ENCODE peak calls at places on chromosomes 12 and 14, in five cellular contexts. One of them, this sample, is unnamed.

GRCh38 chr14:65095633-65096205 is 6.6 kb downstream of the MAX start:
- DNase-seq in ovary: peak; percentile 59
- DNase-seq in sigmoid colon: peak; percentile 91
- DNase-seq in suprapubic skin: no peak
- DNase-seq in transverse colon: peak; percentile 56
- DNase-seq in this sample: no peak

GRCh38 chr12:13992585-13992984 is 11.2 kb upstream of the GRIN2B start:
- DNase-seq in sigmoid colon: no peak
- DNase-seq in ovary: no peak
- DNase-seq in transverse colon: no peak
- DNase-seq in suprapubic skin: no peak
- DNase-seq in this sample: no peak

GRCh38 chr14:97056086-97056485 is 258.9 kb downstream of the VRK1 start:
- DNase-seq in transverse colon: no peak
- DNase-seq in suprapubic skin: no peak
- DNase-seq in sigmoid colon: no peak
- DNase-seq in ovary: no peak
- DNase-seq in this sample: no peak

GRCh38 chr12:26047401-26048226 is 77.2 kb downstream of the BHLHE41 start:
- DNase-seq in transverse colon: no peak
- DNase-seq in suprapubic skin: no peak
- DNase-seq in sigmoid colon: no peak
- DNase-seq in ovary: no peak
- DNase-seq in this sample: no peak

GRCh38 chr12:116962197-116962596 is 51.4 kb downstream of the FBXW8 start:
- DNase-seq in transverse colon: no peak
- DNase-seq in ovary: no peak
- DNase-seq in suprapubic skin: no peak
- DNase-seq in sigmoid colon: no peak
- DNase-seq in this sample: no peak

GRCh38 chr14:73250781-73251500 is 13.6 kb downstream of the PAPLN start:
- DNase-seq in transverse colon: no peak
- DNase-seq in suprapubic skin: no peak
- DNase-seq in sigmoid colon: no peak
- DNase-seq in ovary: no peak
- DNase-seq in this sample: no peak

GRCh38 chr12:19778111-19778688 is 338.9 kb downstream of the AEBP2 start:
- DNase-seq in transverse colon: no peak
- DNase-seq in suprapubic skin: no peak
- DNase-seq in sigmoid colon: no peak
- DNase-seq in ovary: no peak
- DNase-seq in this sample: no peak

GRCh38 chr14:61033024-61033423 is 52.0 kb downstream of the SLC38A6 start:
- DNase-seq in transverse colon: no peak
- DNase-seq in ovary: no peak
- DNase-seq in suprapubic skin: no peak
- DNase-seq in sigmoid colon: no peak
- DNase-seq in this sample: no peak

GRCh38 chr12:106632797-106633450 is 50.1 kb downstream of the RFX4 start:
- DNase-seq in ovary: no peak
- DNase-seq in suprapubic skin: no peak
- DNase-seq in transverse colon: no peak
- DNase-seq in sigmoid colon: no peak
- DNase-seq in this sample: no peak

GRCh38 chr14:52663850-52664249 is 31.5 kb downstream of the ERO1A start:
- DNase-seq in sigmoid colon: no peak
- DNase-seq in transverse colon: no peak
- DNase-seq in suprapubic skin: no peak
- DNase-seq in ovary: no peak
- DNase-seq in this sample: no peak

GRCh38 chr12:131444220-131445164 is 266.4 kb upstream of the SFSWAP start:
- DNase-seq in sigmoid colon: no peak
- DNase-seq in ovary: no peak
- DNase-seq in suprapubic skin: peak; percentile 73
- DNase-seq in transverse colon: no peak
- DNase-seq in this sample: no peak

GRCh38 chr12:45234134-45234865 is 18.4 kb downstream of the ANO6 start:
- DNase-seq in sigmoid colon: peak; percentile 71
- DNase-seq in transverse colon: no peak
- DNase-seq in suprapubic skin: no peak
- DNase-seq in ovary: peak; percentile 39
- DNase-seq in this sample: peak; percentile 93

GRCh38 chr14:71985538-71986234 is 53.5 kb downstream of the RGS6 start:
- DNase-seq in sigmoid colon: no peak
- DNase-seq in transverse colon: no peak
- DNase-seq in ovary: no peak
- DNase-seq in suprapubic skin: no peak
- DNase-seq in this sample: peak; percentile 53

GRCh38 chr14:58560208-58560607 is 77.6 kb upstream of the DACT1 start:
- DNase-seq in ovary: no peak
- DNase-seq in suprapubic skin: no peak
- DNase-seq in transverse colon: no peak
- DNase-seq in sigmoid colon: no peak
- DNase-seq in this sample: no peak

GRCh38 chr12:87848248-87848868 is 180.8 kb downstream of the C12orf50 start:
- DNase-seq in suprapubic skin: no peak
- DNase-seq in sigmoid colon: no peak
- DNase-seq in transverse colon: no peak
- DNase-seq in ovary: no peak
- DNase-seq in this sample: no peak

GRCh38 chr12:73057428-73057827 is 785.3 kb downstream of the TRHDE start:
- DNase-seq in suprapubic skin: no peak
- DNase-seq in ovary: no peak
- DNase-seq in sigmoid colon: no peak
- DNase-seq in transverse colon: no peak
- DNase-seq in this sample: no peak

GRCh38 chr12:115341442-115341841 is 657.5 kb upstream of the TBX3 start:
- DNase-seq in sigmoid colon: peak; percentile 95
- DNase-seq in transverse colon: peak; percentile 59
- DNase-seq in suprapubic skin: peak; percentile 91
- DNase-seq in ovary: peak; percentile 66
- DNase-seq in this sample: peak; percentile 92

GRCh38 chr12:102480401-102480800 is at the start of gene IGF1:
- DNase-seq in transverse colon: no peak
- DNase-seq in sigmoid colon: no peak
- DNase-seq in suprapubic skin: no peak
- DNase-seq in ovary: no peak
- DNase-seq in this sample: no peak

GRCh38 chr12:65937181-65937641 is 112.9 kb downstream of the HMGA2 start:
- DNase-seq in ovary: no peak
- DNase-seq in suprapubic skin: no peak
- DNase-seq in sigmoid colon: no peak
- DNase-seq in transverse colon: no peak
- DNase-seq in this sample: no peak

GRCh38 chr12:133129368-133130037 is 571 bp downstream of the ZNF891 start:
- DNase-seq in sigmoid colon: no peak
- DNase-seq in suprapubic skin: no peak
- DNase-seq in ovary: peak; percentile 35
- DNase-seq in transverse colon: no peak
- DNase-seq in this sample: no peak

GRCh38 chr14:102442241-102443211 is 67.0 kb downstream of the ANKRD9 start:
- DNase-seq in suprapubic skin: no peak
- DNase-seq in sigmoid colon: no peak
- DNase-seq in ovary: no peak
- DNase-seq in transverse colon: peak; percentile 87
- DNase-seq in this sample: no peak

GRCh38 chr14:103260629-103261124 is 73.4 kb upstream of the EIF5 start:
- DNase-seq in ovary: peak; percentile 39
- DNase-seq in transverse colon: peak; percentile 54
- DNase-seq in sigmoid colon: peak; percentile 74
- DNase-seq in suprapubic skin: no peak
- DNase-seq in this sample: no peak

GRCh38 chr12:17976202-17976601 is 113.8 kb downstream of the RERGL start:
- DNase-seq in sigmoid colon: no peak
- DNase-seq in transverse colon: no peak
- DNase-seq in ovary: no peak
- DNase-seq in suprapubic skin: no peak
- DNase-seq in this sample: peak; percentile 29

GRCh38 chr12:80412343-80412953 is 31.6 kb upstream of the PTPRQ start:
- DNase-seq in suprapubic skin: no peak
- DNase-seq in sigmoid colon: no peak
- DNase-seq in ovary: no peak
- DNase-seq in transverse colon: no peak
- DNase-seq in this sample: no peak

GRCh38 chr12:14410177-14410576 is 44.7 kb downstream of the ATF7IP start:
- DNase-seq in transverse colon: no peak
- DNase-seq in sigmoid colon: no peak
- DNase-seq in ovary: no peak
- DNase-seq in suprapubic skin: no peak
- DNase-seq in this sample: no peak

GRCh38 chr14:79018846-79019245 is 848.7 kb downstream of the NRXN3 start:
- DNase-seq in ovary: no peak
- DNase-seq in sigmoid colon: no peak
- DNase-seq in suprapubic skin: no peak
- DNase-seq in transverse colon: no peak
- DNase-seq in this sample: no peak

DNA sequence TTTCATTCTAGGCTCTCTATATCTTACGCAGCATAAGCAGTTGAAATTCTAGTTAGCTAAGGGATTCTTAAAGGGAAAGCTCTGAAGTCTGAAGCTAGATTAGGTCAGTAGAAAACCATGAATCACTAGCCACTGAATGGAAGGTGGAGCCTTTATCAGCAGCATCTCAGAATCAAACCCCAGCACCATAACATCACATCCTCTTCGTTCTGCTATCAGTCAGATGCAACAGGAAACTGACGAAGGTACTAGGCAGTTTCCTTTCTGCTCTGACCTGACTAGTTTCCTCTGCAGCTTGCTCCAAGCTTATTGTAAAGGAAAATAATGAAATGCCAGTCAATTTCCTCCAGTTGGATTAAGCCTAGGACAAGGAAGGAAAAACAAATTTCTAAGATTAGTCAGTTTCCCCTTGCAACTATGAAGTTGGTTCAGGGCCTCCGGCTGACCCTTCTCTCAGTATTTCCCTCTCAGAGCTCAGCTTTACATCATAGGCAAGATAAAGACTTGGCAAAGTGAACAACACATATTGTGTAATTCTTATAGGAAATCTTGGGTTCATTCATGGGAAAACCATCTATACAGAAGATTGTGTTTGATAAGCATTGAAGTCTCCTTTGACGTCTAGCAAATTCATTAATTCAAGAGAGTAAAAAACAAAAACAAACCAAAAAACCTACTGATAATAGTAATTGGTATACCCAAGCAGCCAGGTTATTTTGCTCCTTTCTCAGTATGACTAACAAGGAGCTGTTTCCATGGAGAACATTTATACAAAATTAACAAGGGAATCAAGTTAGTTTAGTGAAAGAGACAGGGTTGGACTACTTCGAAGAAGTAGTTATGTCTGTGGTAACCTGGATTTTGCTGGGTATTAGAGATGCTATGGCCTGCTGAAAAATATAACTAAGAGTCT is 43.4 kb upstream of the CFAP54 start:
- DNase-seq in sigmoid colon: no peak
- DNase-seq in transverse colon: peak; percentile 12
- DNase-seq in ovary: no peak
- DNase-seq in suprapubic skin: no peak
- DNase-seq in this sample: no peak
- TF ChIP-seq EP300 in sigmoid colon: no peak
- TF ChIP-seq EP300 in transverse colon: no peak
- TF ChIP-seq EP300 in ovary: no peak
- TF ChIP-seq EP300 in suprapubic skin: no peak
- TF ChIP-seq EP300 in this sample: no peak

GRCh38 chr12:54660320-54660962 is 12.3 kb upstream of the DCD start:
- DNase-seq in sigmoid colon: no peak
- DNase-seq in transverse colon: no peak
- DNase-seq in ovary: no peak
- DNase-seq in suprapubic skin: no peak
- DNase-seq in this sample: no peak
- H3K36me3 ChIP-seq in sigmoid colon: no peaks in the 10 kb centered on the region
- H3K36me3 ChIP-seq in transverse colon: no peaks in the 10 kb centered on the region
- H3K36me3 ChIP-seq in ovary: no peaks in the 10 kb centered on the region
- H3K36me3 ChIP-seq in suprapubic skin: no peaks in the 10 kb centered on the region
- H3K36me3 ChIP-seq in this sample: no peaks in the 10 kb centered on the region

GRCh38 chr14:67359775-67360468 is at the start of the genes ATP6V1D and EIF2S1:
- DNase-seq in sigmoid colon: peak; percentile 100
- DNase-seq in ovary: peak; percentile 99
- DNase-seq in transverse colon: peak; percentile 99
- DNase-seq in suprapubic skin: peak; percentile 99
- DNase-seq in this sample: peak; percentile 99

GRCh38 chr14:67358914-67359313 is 690 bp downstream of the ATP6V1D start:
- DNase-seq in sigmoid colon: no peak
- DNase-seq in transverse colon: no peak
- DNase-seq in ovary: no peak
- DNase-seq in suprapubic skin: no peak
- DNase-seq in this sample: no peak

GRCh38 chr14:67360469-67361206 is 510 bp downstream of the EIF2S1 start:
- DNase-seq in ovary: no peak
- DNase-seq in transverse colon: no peak
- DNase-seq in suprapubic skin: no peak
- DNase-seq in sigmoid colon: no peak
- DNase-seq in this sample: no peak

GRCh38 chr14:67357583-67358354 is 1.8 kb downstream of the ATP6V1D start:
- DNase-seq in sigmoid colon: no peak
- DNase-seq in transverse colon: no peak
- DNase-seq in ovary: no peak
- DNase-seq in suprapubic skin: no peak
- DNase-seq in this sample: no peak

GRCh38 chr14:67359319-67359774 is 257 bp downstream of the ATP6V1D start:
- DNase-seq in sigmoid colon: peak; percentile 68
- DNase-seq in transverse colon: peak; percentile 24
- DNase-seq in ovary: peak; percentile 39
- DNase-seq in suprapubic skin: no peak
- DNase-seq in this sample: no peak
- TF ChIP-seq POLR2A in sigmoid colon: peak; percentile 48
- TF ChIP-seq POLR2A in transverse colon: peak; percentile 71
- TF ChIP-seq POLR2A in ovary: no peak
- TF ChIP-seq POLR2A in suprapubic skin: peak; percentile 48
- TF ChIP-seq POLR2A in this sample: no peak

GRCh38 chr12:11730299-11731041 is 81.0 kb downstream of the ETV6 start:
- DNase-seq in sigmoid colon: no peak
- DNase-seq in transverse colon: peak; percentile 75
- DNase-seq in ovary: no peak
- DNase-seq in suprapubic skin: no peak
- DNase-seq in this sample: no peak
- TF ChIP-seq EP300 in sigmoid colon: no peak
- TF ChIP-seq EP300 in transverse colon: no peak
- TF ChIP-seq EP300 in ovary: no peak
- TF ChIP-seq EP300 in suprapubic skin: no peak
- TF ChIP-seq EP300 in this sample: no peak

DNA sequence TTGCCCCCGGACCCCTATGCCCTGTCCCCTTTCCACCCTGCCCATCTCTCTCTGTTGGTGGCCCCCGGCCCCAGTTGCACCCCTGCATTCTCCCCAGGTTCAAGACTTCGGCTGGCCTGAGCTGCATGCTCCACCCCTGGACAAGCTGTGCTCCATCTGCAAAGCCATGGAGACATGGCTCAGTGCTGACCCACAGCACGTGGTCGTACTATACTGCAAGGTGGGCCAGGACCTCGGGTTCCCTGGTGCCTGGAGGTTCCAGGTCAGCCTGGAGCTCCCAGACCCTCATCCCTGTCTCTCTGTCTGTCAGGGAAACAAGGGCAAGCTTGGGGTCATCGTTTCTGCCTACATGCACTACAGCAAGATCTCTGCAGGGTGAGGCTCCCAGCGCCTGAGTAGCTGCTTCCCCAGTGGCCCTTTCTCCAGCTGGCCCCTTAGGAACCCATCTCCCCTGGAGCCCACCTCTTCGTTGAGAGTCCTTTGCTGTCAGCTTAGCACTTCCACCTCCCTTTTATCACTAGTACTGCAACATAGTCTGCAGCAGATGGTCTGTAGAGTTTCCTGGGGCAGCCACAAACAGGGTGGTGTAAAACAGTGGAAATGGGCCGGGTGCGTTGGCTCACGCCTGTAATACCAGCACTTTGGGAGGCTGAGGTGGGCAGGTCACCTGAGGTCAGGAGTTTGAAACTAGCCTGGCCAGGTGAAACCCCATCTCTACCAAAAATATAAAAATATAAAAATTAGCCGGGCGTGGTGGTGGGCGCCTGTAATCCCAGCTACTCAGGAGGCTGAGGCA is 5.8 kb downstream of the TNS2 start:
- DNase-seq in sigmoid colon: peak; percentile 70
- DNase-seq in transverse colon: peak; percentile 7
- DNase-seq in ovary: peak; percentile 50
- DNase-seq in suprapubic skin: no peak
- DNase-seq in this sample: no peak
- H3K36me3 ChIP-seq in sigmoid colon: peaks cover 5% of the 10 kb centered on the region
- H3K36me3 ChIP-seq in transverse colon: no peaks in the 10 kb centered on the region
- H3K36me3 ChIP-seq in ovary: no peaks in the 10 kb centered on the region
- H3K36me3 ChIP-seq in suprapubic skin: peaks cover 48% of the 10 kb centered on the region
- H3K36me3 ChIP-seq in this sample: peaks cover 72% of the 10 kb centered on the region